ENCODE peak calls at places on chromosomes 12 and 14, in ten cellular contexts. C is A549, E is fibroblast of lung, N is hepatocyte, L is H9, U is PC-9, H is neural progenitor cell, I is SK-N-SH, Q is mesendoderm, V is MM.1S. O is an unnamed sample.

GRCh38 chr12:77847665-77848431 is 17.2 kb downstream of the NAV3 start:
- DNase-seq in C (no peak), E (peak), N (no peak), L (no peak), U (peak), H (no peak), I (no peak), Q (no peak), V (peak), O (peak)

GRCh38 chr14:34710744-34711143 is 3.6 kb downstream of the CFL2 start:
- DNase-seq in C (no peak), E (peak), N (no peak), L (no peak), U (no peak), H (no peak), I (no peak), Q (no peak), V (no peak), O (no peak)

GRCh38 chr12:124626841-124627502 is 59.6 kb upstream of the NCOR2 start:
- DNase-seq in C (no peak), E (peak), N (peak), L (no peak), U (no peak), H (no peak), I (no peak), Q (no peak), V (no peak), O (no peak)

GRCh38 chr12:5247144-5247543 is 184.8 kb upstream of the NTF3 start:
- DNase-seq in C (no peak), E (no peak), N (no peak), L (no peak), U (no peak), H (no peak), I (no peak), Q (peak), V (no peak), O (no peak)

GRCh38 chr14:70378687-70379086 is 19.2 kb upstream of the COX16 start:
- DNase-seq in C (no peak), E (no peak), N (no peak), L (no peak), U (no peak), H (no peak), I (no peak), Q (peak), V (no peak), O (no peak)

GRCh38 chr14:78425782-78426181 is 255.6 kb downstream of the NRXN3 start:
- DNase-seq in C (no peak), E (no peak), N (no peak), L (no peak), U (no peak), H (no peak), I (no peak), Q (no peak), V (no peak), O (no peak)

GRCh38 chr12:22234561-22234960 is 99.9 kb downstream of the ST8SIA1 start:
- DNase-seq in C (no peak), E (peak), N (no peak), L (no peak), U (no peak), H (no peak), I (no peak), Q (no peak), V (no peak), O (no peak)

GRCh38 chr14:74611672-74612345 is at the start of gene LTBP2:
- DNase-seq in C (no peak), E (peak), N (peak), L (peak), U (peak), H (peak), I (peak), Q (peak), V (no peak), O (no peak)

GRCh38 chr12:124388038-124388676 is 93.3 kb downstream of the RFLNA start:
- DNase-seq in C (no peak), E (no peak), N (no peak), L (no peak), U (no peak), H (no peak), I (no peak), Q (no peak), V (no peak), O (no peak)

GRCh38 chr14:28744126-28744525 is 22.5 kb upstream of the FOXG1 start:
- DNase-seq in C (no peak), E (peak), N (no peak), L (no peak), U (no peak), H (no peak), I (no peak), Q (no peak), V (peak), O (no peak)
- H3K4me2 ChIP-seq in C (no peak), E (no peak), N (no peak), L (no peak), U (no peak), H (no peak), I (no peak), Q (no peak), V (no peak), O (no peak)

GRCh38 chr14:106422066-106422465 is 895.7 kb downstream of the TMEM121 start:
- DNase-seq in C (no peak), E (no peak), N (no peak), L (no peak), U (no peak), H (no peak), I (no peak), Q (no peak), V (no peak), O (no peak)
- H3K4me2 ChIP-seq in C (no peak), E (no peak), N (no peak), L (no peak), U (no peak), H (no peak), I (no peak), Q (no peak), V (no peak), O (no peak)

GRCh38 chr14:46490150-46490769 is 161.3 kb downstream of the RPL10L start:
- DNase-seq in C (peak), E (no peak), N (peak), L (peak), U (no peak), H (peak), I (no peak), Q (peak), V (peak), O (peak)
- H3K4me2 ChIP-seq in C (no peak), E (no peak), N (peak), L (no peak), U (peak), H (no peak), I (no peak), Q (no peak), V (peak), O (no peak)

GRCh38 chr14:96088131-96088880 is 49.1 kb downstream of the C14orf132 start:
- DNase-seq in C (no peak), E (no peak), N (no peak), L (no peak), U (no peak), H (no peak), I (no peak), Q (no peak), V (no peak), O (no peak)

GRCh38 chr14:96086032-96086431 is 46.9 kb downstream of the C14orf132 start:
- DNase-seq in C (peak), E (peak), N (peak), L (no peak), U (peak), H (no peak), I (no peak), Q (peak), V (no peak), O (no peak)

GRCh38 chr14:96084796-96085195 is 45.6 kb downstream of the C14orf132 start:
- DNase-seq in C (no peak), E (no peak), N (no peak), L (no peak), U (no peak), H (no peak), I (peak), Q (no peak), V (no peak), O (no peak)

GRCh38 chr14:96085369-96085768 is 46.2 kb downstream of the C14orf132 start:
- DNase-seq in C (no peak), E (peak), N (no peak), L (no peak), U (no peak), H (no peak), I (no peak), Q (no peak), V (no peak), O (no peak)

GRCh38 chr14:96086574-96087077 is 47.5 kb downstream of the C14orf132 start:
- DNase-seq in C (no peak), E (peak), N (no peak), L (no peak), U (peak), H (no peak), I (no peak), Q (no peak), V (no peak), O (no peak)
- H3K4me2 ChIP-seq in C (peak), E (no peak), N (no peak), L (no peak), U (peak), H (no peak), I (peak), Q (no peak), V (no peak), O (peak)